ENCODE peak calls at places on chromosomes 5 and 9, in ten cellular contexts. U is adrenal gland; Q is sigmoid colon; N is bronchial epithelial cell; H is naive thymus-derived CD4-positive, alpha-beta T cell; X is K562; I is heart left ventricle; R is CD4-positive, alpha-beta memory T cell; M is uterus; D is left lung. J is an unnamed sample.

GRCh38 chr5:8184455-8185063 is 315.6 kb downstream of the MTRR start:
- DNase-seq in D (no peak), M (no peak), H (no peak), Q (no peak), U (peak; percentile 44), R (peak; percentile 2), X (peak; percentile 75), N (peak; percentile 12), I (no peak), J (no peak)

GRCh38 chr5:172450861-172451695 is 3.2 kb downstream of the SH3PXD2B start:
- DNase-seq in R (peak; percentile 23), D (peak; percentile 50), Q (peak; percentile 81), U (no peak), X (peak; percentile 64), I (no peak), M (peak; percentile 66), H (peak; percentile 24), N (no peak), J (peak; percentile 70)

GRCh38 chr9:102035929-102036328 is 297.5 kb upstream of the GRIN3A start:
- DNase-seq in R (no peak), X (no peak), H (no peak), D (no peak), I (no peak), N (no peak), U (no peak), M (no peak), Q (no peak), J (no peak)

GRCh38 chr5:1430121-1430795 is 15.0 kb downstream of the SLC6A3 start:
- DNase-seq in D (peak; percentile 61), M (no peak), U (peak; percentile 5), X (no peak), N (no peak), H (no peak), I (no peak), Q (peak; percentile 48), R (no peak), J (peak; percentile 35)

GRCh38 chr9:89428901-89429890 is 68.7 kb downstream of the SEMA4D start:
- DNase-seq in Q (no peak), R (peak; percentile 73), U (no peak), D (no peak), H (peak; percentile 79), N (no peak), M (no peak), I (no peak), X (peak; percentile 51), J (no peak)

GRCh38 chr5:66113160-66113559 is 30.9 kb upstream of the SREK1 start:
- DNase-seq in X (no peak), Q (no peak), H (no peak), R (no peak), U (no peak), M (no peak), D (no peak), I (no peak), N (peak; percentile 89), J (no peak)

GRCh38 chr9:6645153-6646027 is at the start of gene GLDC:
- DNase-seq in D (peak; percentile 80), U (peak; percentile 38), Q (no peak), R (peak; percentile 44), X (no peak), M (peak; percentile 17), H (peak; percentile 23), I (peak; percentile 20), N (no peak), J (no peak)

GRCh38 chr5:134132372-134133212 is 18.1 kb downstream of the TCF7 start:
- DNase-seq in M (no peak), D (no peak), H (peak; percentile 89), I (no peak), N (no peak), R (peak; percentile 93), X (no peak), Q (peak; percentile 37), U (peak; percentile 4), J (peak; percentile 56)

GRCh38 chr5:124743534-124744169 is 2.8 kb downstream of the ZNF608 start:
- DNase-seq in U (no peak), M (no peak), Q (no peak), H (no peak), N (peak; percentile 29), D (no peak), R (no peak), X (no peak), I (no peak), J (no peak)

GRCh38 chr9:16138961-16139441 is 586.2 kb downstream of the CCDC171 start:
- DNase-seq in Q (no peak), U (peak; percentile 26), N (no peak), R (no peak), H (no peak), M (peak; percentile 88), I (peak; percentile 77), X (no peak), D (no peak), J (peak; percentile 63)

GRCh38 chr5:97009212-97009898 is 73.5 kb downstream of the LNPEP start:
- DNase-seq in U (no peak), R (peak; percentile 47), D (no peak), Q (no peak), I (no peak), H (peak; percentile 57), M (no peak), N (no peak), X (peak; percentile 10), J (no peak)

GRCh38 chr9:137705443-137705863 is 86.6 kb downstream of the EHMT1 start:
- DNase-seq in U (no peak), N (no peak), Q (no peak), I (no peak), X (no peak), D (peak; percentile 63), M (no peak), R (peak; percentile 33), H (peak; percentile 24), J (no peak)

GRCh38 chr5:54388411-54388810 is 67.1 kb upstream of the HSPB3 start:
- DNase-seq in N (no peak), H (no peak), Q (peak; percentile 64), M (no peak), X (no peak), U (no peak), R (no peak), D (no peak), I (no peak), J (no peak)

GRCh38 chr5:166618555-166618954 is 1672.9 kb upstream of the WWC1 start:
- DNase-seq in N (no peak), R (no peak), Q (no peak), I (no peak), D (no peak), X (no peak), H (no peak), M (no peak), U (no peak), J (no peak)

DNA sequence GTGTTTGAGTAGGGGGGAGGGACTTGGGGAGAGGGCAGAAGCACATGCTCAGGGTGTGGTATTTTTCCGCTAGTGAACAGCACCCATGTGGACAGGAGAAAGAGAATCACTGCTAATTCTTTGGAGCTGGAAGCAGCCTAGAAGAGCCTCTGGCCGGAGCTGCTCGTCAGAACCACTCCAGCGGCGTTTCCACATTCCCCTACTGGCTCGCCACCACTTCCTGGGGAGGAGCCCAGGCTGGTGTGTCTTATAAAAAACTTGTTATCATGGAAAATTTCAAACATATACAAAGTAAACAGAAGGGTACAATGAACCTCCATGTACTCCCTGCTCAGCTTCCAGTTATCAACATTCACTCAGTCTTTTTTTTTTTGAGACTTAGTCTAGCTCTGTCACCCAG is 26.7 kb downstream of the LHX2 start:
- DNase-seq in D (no peak), R (no peak), U (no peak), N (no peak), X (no peak), I (no peak), Q (peak; percentile 26), H (no peak), M (no peak), J (no peak)
- H3K27me3 ChIP-seq in D (peaks cover 16% of the 10 kb centered on the region), R (peaks cover 20% of the 10 kb centered on the region), U (peaks cover 22% of the 10 kb centered on the region), N (peaks cover 25% of the 10 kb centered on the region), X (peaks cover 10% of the 10 kb centered on the region), I (peaks cover 6% of the 10 kb centered on the region), Q (peaks cover 95% of the 10 kb centered on the region), H (peaks cover 8% of the 10 kb centered on the region), M (no peaks in the 10 kb centered on the region), J (peaks cover 85% of the 10 kb centered on the region)

GRCh38 chr5:151895660-151896040 is 29.0 kb downstream of the GLRA1 start:
- DNase-seq in R (no peak), H (no peak), U (no peak), N (no peak), M (no peak), X (no peak), I (no peak), D (peak; percentile 28), Q (no peak), J (no peak)
- H3K4me3 ChIP-seq in R (no peak overlapping the region), H (no peak overlapping the region), U (no peak overlapping the region), N (no peak overlapping the region), M (no peak overlapping the region), X (no peak overlapping the region), I (no peak overlapping the region), D (no peak overlapping the region), Q (no peak overlapping the region), J (no peak overlapping the region)

GRCh38 chr9:21754741-21755140 is 47.7 kb upstream of the MTAP start:
- DNase-seq in U (no peak), M (no peak), D (no peak), I (no peak), N (peak; percentile 86), Q (no peak), H (no peak), X (no peak), R (no peak), J (no peak)
- H3K27me3 ChIP-seq in U (peaks cover 3% of the 10 kb centered on the region), M (no peaks in the 10 kb centered on the region), D (peaks cover 4% of the 10 kb centered on the region), I (no peaks in the 10 kb centered on the region), N (no peaks in the 10 kb centered on the region), Q (no peaks in the 10 kb centered on the region), H (no peaks in the 10 kb centered on the region), X (no peaks in the 10 kb centered on the region), R (no peaks in the 10 kb centered on the region), J (peaks cover 4% of the 10 kb centered on the region)

GRCh38 chr9:125427556-125427955 is 165.9 kb downstream of the GAPVD1 start:
- DNase-seq in M (no peak), Q (no peak), U (no peak), H (no peak), X (no peak), N (no peak), D (peak; percentile 61), I (no peak), R (no peak), J (no peak)
- H3K4me3 ChIP-seq in M (no peak overlapping the region), Q (no peak overlapping the region), U (no peak overlapping the region), H (no peak overlapping the region), X (no peak overlapping the region), N (no peak overlapping the region), D (no peak overlapping the region), I (no peak overlapping the region), R (no peak overlapping the region), J (no peak overlapping the region)

GRCh38 chr9:130337318-130337717 is 71.8 kb downstream of the HMCN2 start:
- DNase-seq in M (no peak), X (no peak), Q (no peak), D (peak; percentile 45), H (no peak), N (no peak), U (no peak), R (no peak), I (no peak), J (no peak)
- H3K27me3 ChIP-seq in M (no peaks in the 10 kb centered on the region), X (peaks cover 10% of the 10 kb centered on the region), Q (no peaks in the 10 kb centered on the region), D (no peaks in the 10 kb centered on the region), H (no peaks in the 10 kb centered on the region), N (peaks cover 1% of the 10 kb centered on the region), U (peaks cover 4% of the 10 kb centered on the region), R (no peaks in the 10 kb centered on the region), I (no peaks in the 10 kb centered on the region), J (no peaks in the 10 kb centered on the region)